ENCODE peak calls at places on chromosomes 2 and 18, in seven cellular contexts. One of them, this sample, is unnamed.

GRCh38 chr2:20506281-20506685 is 59.4 kb downstream of the RHOB start:
- DNase-seq in NCI-H1092 treated with DMSO at 0.1 percent for 48 hours: no peak
- DNase-seq in ELR: peak
- DNase-seq in activated CD4-positive, CD25-positive, alpha-beta regulatory T cell: no peak
- DNase-seq in foreskin fibroblast: peak
- DNase-seq in tibial nerve: no peak
- DNase-seq in non-pigmented ciliary epithelial cell: no peak
- DNase-seq in this sample: peak

GRCh38 chr2:235026649-235027557 is 75.1 kb downstream of the SH3BP4 start:
- DNase-seq in non-pigmented ciliary epithelial cell: no peak
- DNase-seq in ELR: peak
- DNase-seq in NCI-H1092 treated with DMSO at 0.1 percent for 48 hours: peak
- DNase-seq in tibial nerve: no peak
- DNase-seq in activated CD4-positive, CD25-positive, alpha-beta regulatory T cell: no peak
- DNase-seq in foreskin fibroblast: peak
- DNase-seq in this sample: peak

GRCh38 chr18:43592268-43592667 is 315.0 kb upstream of the SYT4 start:
- DNase-seq in activated CD4-positive, CD25-positive, alpha-beta regulatory T cell: no peak
- DNase-seq in NCI-H1092 treated with DMSO at 0.1 percent for 48 hours: no peak
- DNase-seq in foreskin fibroblast: no peak
- DNase-seq in tibial nerve: no peak
- DNase-seq in ELR: no peak
- DNase-seq in non-pigmented ciliary epithelial cell: no peak
- DNase-seq in this sample: no peak

GRCh38 chr2:126614529-126615279 is 41.3 kb upstream of the GYPC start:
- DNase-seq in ELR: peak
- DNase-seq in tibial nerve: no peak
- DNase-seq in NCI-H1092 treated with DMSO at 0.1 percent for 48 hours: no peak
- DNase-seq in non-pigmented ciliary epithelial cell: no peak
- DNase-seq in activated CD4-positive, CD25-positive, alpha-beta regulatory T cell: no peak
- DNase-seq in foreskin fibroblast: no peak
- DNase-seq in this sample: no peak

GRCh38 chr2:223797811-223798721 is 39.3 kb downstream of the AP1S3 start:
- DNase-seq in NCI-H1092 treated with DMSO at 0.1 percent for 48 hours: peak
- DNase-seq in non-pigmented ciliary epithelial cell: no peak
- DNase-seq in foreskin fibroblast: peak
- DNase-seq in ELR: peak
- DNase-seq in tibial nerve: peak
- DNase-seq in activated CD4-positive, CD25-positive, alpha-beta regulatory T cell: no peak
- DNase-seq in this sample: peak

GRCh38 chr18:34592961-34593382 is 117.1 kb upstream of the DTNA start:
- DNase-seq in NCI-H1092 treated with DMSO at 0.1 percent for 48 hours: no peak
- DNase-seq in tibial nerve: peak
- DNase-seq in ELR: no peak
- DNase-seq in activated CD4-positive, CD25-positive, alpha-beta regulatory T cell: no peak
- DNase-seq in non-pigmented ciliary epithelial cell: peak
- DNase-seq in foreskin fibroblast: peak
- DNase-seq in this sample: peak

GRCh38 chr2:166042356-166042755 is 85.5 kb downstream of the SCN1A start:
- DNase-seq in NCI-H1092 treated with DMSO at 0.1 percent for 48 hours: no peak
- DNase-seq in foreskin fibroblast: no peak
- DNase-seq in activated CD4-positive, CD25-positive, alpha-beta regulatory T cell: no peak
- DNase-seq in non-pigmented ciliary epithelial cell: no peak
- DNase-seq in ELR: peak
- DNase-seq in tibial nerve: no peak
- DNase-seq in this sample: peak

GRCh38 chr18:79647307-79647706 is 32.3 kb upstream of the CTDP1 start:
- DNase-seq in tibial nerve: no peak
- DNase-seq in non-pigmented ciliary epithelial cell: no peak
- DNase-seq in activated CD4-positive, CD25-positive, alpha-beta regulatory T cell: no peak
- DNase-seq in ELR: no peak
- DNase-seq in NCI-H1092 treated with DMSO at 0.1 percent for 48 hours: no peak
- DNase-seq in foreskin fibroblast: no peak
- DNase-seq in this sample: no peak

GRCh38 chr2:10120938-10121574 is 1.5 kb upstream of the RRM2 start:
- DNase-seq in NCI-H1092 treated with DMSO at 0.1 percent for 48 hours: peak
- DNase-seq in activated CD4-positive, CD25-positive, alpha-beta regulatory T cell: no peak
- DNase-seq in foreskin fibroblast: no peak
- DNase-seq in non-pigmented ciliary epithelial cell: no peak
- DNase-seq in ELR: peak
- DNase-seq in tibial nerve: no peak
- DNase-seq in this sample: peak

GRCh38 chr2:239720411-239721365 is 304.5 kb downstream of the NDUFA10 start:
- DNase-seq in NCI-H1092 treated with DMSO at 0.1 percent for 48 hours: no peak
- DNase-seq in ELR: no peak
- DNase-seq in activated CD4-positive, CD25-positive, alpha-beta regulatory T cell: no peak
- DNase-seq in tibial nerve: no peak
- DNase-seq in foreskin fibroblast: no peak
- DNase-seq in non-pigmented ciliary epithelial cell: no peak
- DNase-seq in this sample: no peak

GRCh38 chr18:59459352-59460059 is 100.4 kb upstream of the LMAN1 start:
- DNase-seq in tibial nerve: no peak
- DNase-seq in NCI-H1092 treated with DMSO at 0.1 percent for 48 hours: peak
- DNase-seq in activated CD4-positive, CD25-positive, alpha-beta regulatory T cell: no peak
- DNase-seq in foreskin fibroblast: peak
- DNase-seq in ELR: peak
- DNase-seq in non-pigmented ciliary epithelial cell: peak
- DNase-seq in this sample: peak

GRCh38 chr2:168445960-168446359 is 10.1 kb upstream of the CERS6 start:
- DNase-seq in activated CD4-positive, CD25-positive, alpha-beta regulatory T cell: no peak
- DNase-seq in non-pigmented ciliary epithelial cell: no peak
- DNase-seq in ELR: no peak
- DNase-seq in tibial nerve: no peak
- DNase-seq in foreskin fibroblast: no peak
- DNase-seq in NCI-H1092 treated with DMSO at 0.1 percent for 48 hours: no peak
- DNase-seq in this sample: no peak